ENCODE peak calls at places on chromosome 9, in seven cellular contexts. P is H1, Z is fibroblast of mammary gland, F is A549, N is AG04450, X is HFF-Myc, V is GM12865. C is an unnamed sample.

GRCh38 chr9:83059417-83059816 is 3.5 kb downstream of the RASEF start:
- DNase-seq in P (no peak), Z (no peak), F (no peak), N (no peak), X (no peak), V (no peak), C (no peak)

GRCh38 chr9:131589993-131590392 is 44.7 kb downstream of the PRRT1B start:
- DNase-seq in P (no peak), Z (no peak), F (no peak), N (no peak), X (no peak), V (no peak), C (no peak)

GRCh38 chr9:110148868-110149267 is 59.1 kb downstream of the C9orf152 start:
- DNase-seq in P (no peak), Z (peak; percentile 83), F (no peak), N (no peak), X (no peak), V (no peak), C (no peak)

GRCh38 chr9:129708799-129709198 is 43.4 kb downstream of the PRRX2 start:
- DNase-seq in P (no peak), Z (peak; percentile 23), F (no peak), N (no peak), X (no peak), V (no peak), C (no peak)

GRCh38 chr9:97596906-97597305 is 36.3 kb downstream of the TSTD2 start:
- DNase-seq in P (no peak), Z (no peak), F (no peak), N (no peak), X (no peak), V (no peak), C (no peak)

GRCh38 chr9:110926828-110927227 is 111.4 kb downstream of the LPAR1 start:
- DNase-seq in P (no peak), Z (no peak), F (no peak), N (no peak), X (no peak), V (no peak), C (no peak)

GRCh38 chr9:110745656-110746055 is 77.1 kb downstream of the MUSK start:
- DNase-seq in P (no peak), Z (peak; percentile 58), F (no peak), N (no peak), X (no peak), V (no peak), C (no peak)

GRCh38 chr9:89359636-89360315 is 41.5 kb downstream of the SECISBP2 start:
- DNase-seq in P (no peak), Z (peak; percentile 65), F (no peak), N (no peak), X (no peak), V (no peak), C (no peak)

GRCh38 chr9:111036068-111036789 is 2.0 kb downstream of the LPAR1 start:
- DNase-seq in P (peak; percentile 78), Z (peak; percentile 82), F (no peak), N (no peak), X (no peak), V (peak; percentile 52), C (peak; percentile 60)

GRCh38 chr9:27683181-27683580 is 109.9 kb upstream of the C9orf72 start:
- DNase-seq in P (no peak), Z (no peak), F (no peak), N (no peak), X (no peak), V (no peak), C (no peak)

GRCh38 chr9:117697046-117697445 is 7.2 kb upstream of the TLR4 start:
- DNase-seq in P (no peak), Z (no peak), F (no peak), N (no peak), X (no peak), V (no peak), C (no peak)

GRCh38 chr9:105316703-105317102 is 72.3 kb downstream of the SLC44A1 start:
- DNase-seq in P (no peak), Z (no peak), F (no peak), N (no peak), X (no peak), V (no peak), C (no peak)

GRCh38 chr9:133406039-133406438 is 11.8 kb downstream of the REXO4 start:
- DNase-seq in P (no peak), Z (no peak), F (no peak), N (no peak), X (no peak), V (no peak), C (no peak)

GRCh38 chr9:134218230-134218629 is 53.9 kb upstream of the RNU6ATAC start:
- DNase-seq in P (no peak), Z (no peak), F (no peak), N (no peak), X (no peak), V (no peak), C (no peak)

GRCh38 chr9:84322830-84323229 is 17.7 kb downstream of the SLC28A3 start:
- DNase-seq in P (no peak), Z (peak; percentile 80), F (no peak), N (peak; percentile 42), X (no peak), V (no peak), C (no peak)

GRCh38 chr9:84647699-84648098 is 21.8 kb upstream of the NTRK2 start:
- DNase-seq in P (no peak), Z (no peak), F (no peak), N (no peak), X (no peak), V (no peak), C (no peak)

GRCh38 chr9:121997791-121998190 is 95.3 kb downstream of the TTLL11 start:
- DNase-seq in P (no peak), Z (peak; percentile 46), F (no peak), N (no peak), X (no peak), V (no peak), C (no peak)

GRCh38 chr9:84667571-84668203 is 1.8 kb upstream of the NTRK2 start:
- DNase-seq in P (peak; percentile 54), Z (peak; percentile 19), F (peak; percentile 43), N (no peak), X (no peak), V (peak; percentile 26), C (no peak)

GRCh38 chr9:27090231-27090630 is 18.8 kb upstream of the TEK start:
- DNase-seq in P (no peak), Z (peak; percentile 10), F (no peak), N (no peak), X (no peak), V (no peak), C (no peak)

GRCh38 chr9:96392263-96392662 is 8.8 kb upstream of the SLC35D2 start:
- DNase-seq in P (no peak), Z (no peak), F (no peak), N (no peak), X (no peak), V (no peak), C (no peak)

GRCh38 chr9:127611796-127612790 is at the start of gene STXBP1:
- DNase-seq in P (peak; percentile 91), Z (peak; percentile 69), F (peak; percentile 84), N (no peak), X (no peak), V (peak; percentile 84), C (peak; percentile 65)
- TF ChIP-seq CTCF in P (no peak), Z (no peak), F (peak; percentile 10), N (peak; percentile 26), X (no peak), V (no peak), C (no peak)

DNA sequence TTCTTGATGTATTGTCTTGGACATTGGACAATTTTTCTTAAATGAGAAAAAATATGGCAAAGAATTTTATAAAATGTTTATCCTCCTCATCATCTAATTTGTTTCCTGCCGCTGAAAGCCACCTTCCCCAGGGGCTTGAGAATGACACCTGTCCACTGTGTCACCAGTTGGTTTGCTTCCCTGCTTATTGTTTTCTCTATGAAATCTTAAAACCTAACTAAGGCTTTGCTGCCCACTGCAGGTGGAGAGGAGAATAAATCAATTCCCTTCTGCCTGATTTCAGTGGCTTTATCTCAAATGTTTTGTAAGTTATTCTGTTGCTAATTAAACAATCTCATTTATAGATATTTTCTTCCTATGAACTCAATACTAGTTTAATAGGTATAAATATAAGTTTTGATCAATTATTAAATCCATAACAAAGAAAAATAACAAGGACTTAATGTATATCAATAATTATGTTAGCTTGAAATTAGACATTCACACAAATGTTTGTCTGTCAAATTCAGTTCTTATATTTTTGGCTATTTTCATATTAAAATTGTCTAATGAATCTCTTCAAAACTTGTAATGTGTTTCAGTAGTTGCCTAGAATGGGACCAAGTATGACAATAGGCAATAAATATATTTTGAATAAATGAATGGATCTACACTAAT is 822.5 kb downstream of the PTPRD start:
- DNase-seq in P (no peak), Z (peak; percentile 24), F (no peak), N (no peak), X (no peak), V (peak; percentile 58), C (no peak)
- TF ChIP-seq CTCF in P (peak; percentile 73), Z (peak; percentile 65), F (peak; percentile 44), N (peak; percentile 14), X (no peak), V (peak; percentile 73), C (no peak)

GRCh38 chr9:126678989-126679388 is 65.3 kb downstream of the LMX1B start:
- DNase-seq in P (no peak), Z (no peak), F (no peak), N (no peak), X (no peak), V (no peak), C (no peak)
- TF ChIP-seq CTCF in P (peak; percentile 33), Z (no peak), F (no peak), N (no peak), X (no peak), V (no peak), C (no peak)

GRCh38 chr9:91424403-91425176 is 958 bp upstream of the NFIL3 start:
- DNase-seq in P (peak; percentile 67), Z (peak; percentile 91), F (peak; percentile 55), N (peak; percentile 72), X (no peak), V (peak; percentile 19), C (peak; percentile 90)

GRCh38 chr9:91425270-91425669 is 1.6 kb upstream of the NFIL3 start:
- DNase-seq in P (no peak), Z (peak; percentile 77), F (no peak), N (no peak), X (no peak), V (no peak), C (no peak)

GRCh38 chr9:91428431-91428830 is 4.8 kb upstream of the NFIL3 start:
- DNase-seq in P (no peak), Z (peak; percentile 56), F (no peak), N (no peak), X (no peak), V (no peak), C (no peak)

GRCh38 chr9:91427873-91428272 is 4.2 kb upstream of the NFIL3 start:
- DNase-seq in P (no peak), Z (peak; percentile 82), F (no peak), N (no peak), X (no peak), V (no peak), C (no peak)

DNA sequence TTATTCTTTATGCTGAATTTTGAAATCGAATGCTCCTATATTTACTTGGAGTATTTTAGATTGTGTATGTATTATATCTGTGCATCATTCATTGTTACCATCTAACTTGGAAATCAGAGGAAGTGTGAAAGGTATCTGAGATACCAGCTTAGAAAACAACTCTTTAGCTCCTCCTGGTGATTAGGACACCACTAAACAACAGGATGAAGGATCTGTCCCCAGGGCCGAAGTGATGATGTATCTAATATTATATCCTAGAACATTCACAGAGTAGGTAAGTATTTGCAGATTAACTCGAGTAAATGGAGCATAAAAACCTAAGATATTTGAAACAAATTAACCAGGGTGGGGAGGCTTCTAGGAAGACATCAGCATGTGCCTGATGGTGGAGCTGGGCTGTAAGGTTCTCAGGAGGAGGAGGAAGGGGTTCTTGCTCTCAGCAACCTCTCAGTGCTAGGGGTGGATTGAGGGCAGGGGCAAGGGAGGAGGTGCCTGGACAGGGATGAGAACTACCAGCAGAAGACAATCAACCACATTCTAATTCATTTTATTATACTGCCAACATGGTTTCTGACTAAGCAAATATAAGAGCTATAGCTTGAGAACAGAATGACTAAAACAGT is 2.6 kb upstream of the NFIL3 start:
- DNase-seq in P (no peak), Z (peak; percentile 82), F (peak; percentile 67), N (no peak), X (no peak), V (peak; percentile 59), C (no peak)
- TF ChIP-seq CTCF in P (peak; percentile 49), Z (peak; percentile 45), F (peak; percentile 77), N (peak; percentile 44), X (peak; percentile 55), V (peak; percentile 48), C (peak; percentile 61)